ENCODE peak calls at places on chromosomes 7 and 10, in six cellular contexts. Y is esophagus muscularis mucosa, L is sigmoid colon, A is IMR-90, C is ovary, Z is OCI-LY7. R is an unnamed sample.

GRCh38 chr10:112353046-112353445 is 20.9 kb upstream of the ACSL5 start:
- DNase-seq in Y (no peak), Z (no peak), A (no peak), L (no peak), C (no peak), R (no peak)

GRCh38 chr7:139118803-139119485 is 9.4 kb upstream of the ZC3HAV1 start:
- DNase-seq in A (peak), Y (no peak), L (no peak), C (no peak), Z (peak), R (no peak)

GRCh38 chr10:103710490-103710889 is 144.9 kb downstream of the SH3PXD2A start:
- DNase-seq in Z (no peak), L (no peak), Y (no peak), A (no peak), C (no peak), R (no peak)

GRCh38 chr10:11525503-11525902 is 85.9 kb downstream of the USP6NL start:
- DNase-seq in A (peak), Y (no peak), C (peak), Z (no peak), L (peak), R (no peak)

GRCh38 chr10:72083234-72084093 is 4.9 kb downstream of the SPOCK2 start:
- DNase-seq in C (no peak), Y (no peak), L (peak), Z (no peak), A (no peak), R (no peak)

GRCh38 chr10:16828731-16829175 is 11.5 kb upstream of the RSU1 start:
- DNase-seq in C (peak), L (no peak), Z (no peak), Y (no peak), A (peak), R (no peak)

GRCh38 chr7:158043461-158044155 is 544.0 kb downstream of the PTPRN2 start:
- DNase-seq in Z (no peak), A (no peak), C (no peak), L (peak), Y (no peak), R (no peak)

GRCh38 chr10:127964644-127965043 is 57.7 kb downstream of the PTPRE start:
- DNase-seq in C (no peak), L (no peak), Z (no peak), A (no peak), Y (no peak), R (no peak)

GRCh38 chr7:113083132-113083833 is 3.3 kb downstream of the GPR85 start:
- DNase-seq in Z (no peak), Y (no peak), A (no peak), L (no peak), C (no peak), R (no peak)

GRCh38 chr7:132255898-132256297 is 320.4 kb downstream of the PLXNA4 start:
- DNase-seq in A (no peak), Z (no peak), C (no peak), L (no peak), Y (no peak), R (no peak)

GRCh38 chr10:38143587-38143986 is 49.5 kb downstream of the ZNF37A start:
- DNase-seq in L (no peak), A (peak), Z (no peak), Y (no peak), C (no peak), R (no peak)

GRCh38 chr10:118238573-118239240 is 103.4 kb downstream of the FAM204A start:
- DNase-seq in Z (no peak), L (no peak), A (peak), C (no peak), Y (peak), R (no peak)

GRCh38 chr7:50216626-50217025 is 87.9 kb upstream of the IKZF1 start:
- DNase-seq in Z (no peak), L (no peak), C (no peak), A (no peak), Y (peak), R (no peak)

GRCh38 chr7:36961097-36961496 is 236.8 kb upstream of the AOAH start:
- DNase-seq in Y (no peak), L (no peak), C (no peak), Z (no peak), A (no peak), R (no peak)

GRCh38 chr10:17029581-17030271 is 99.9 kb downstream of the CUBN start:
- DNase-seq in C (peak), Z (no peak), Y (peak), A (peak), L (peak), R (peak)

GRCh38 chr10:11823122-11823988 is at the start of gene PROSER2:
- DNase-seq in A (peak), Y (no peak), C (peak), L (no peak), Z (no peak), R (no peak)

GRCh38 chr7:156113733-156114132 is 301.5 kb upstream of the SHH start:
- DNase-seq in L (no peak), A (no peak), C (no peak), Y (no peak), Z (no peak), R (no peak)

GRCh38 chr7:29651467-29651866 is 87.8 kb downstream of the PRR15 start:
- DNase-seq in L (no peak), A (no peak), Y (no peak), Z (no peak), C (no peak), R (no peak)

GRCh38 chr7:32477649-32477980 is 12.6 kb downstream of the LSM5 start:
- DNase-seq in C (no peak), Y (no peak), L (no peak), Z (no peak), A (no peak), R (no peak)

GRCh38 chr7:27890205-27890849 is 150.4 kb downstream of the TAX1BP1 start:
- DNase-seq in L (no peak), A (no peak), C (no peak), Z (no peak), Y (no peak), R (no peak)

GRCh38 chr7:76356823-76357222 is 2.0 kb downstream of the YWHAG start:
- DNase-seq in Z (peak), C (no peak), L (peak), Y (no peak), A (peak), R (no peak)

GRCh38 chr10:103882285-103883007 is 27.1 kb upstream of the SH3PXD2A start:
- DNase-seq in C (no peak), A (no peak), Z (no peak), Y (no peak), L (no peak), R (no peak)

GRCh38 chr7:148060724-148061123 is 529.8 kb upstream of the C7orf33 start:
- DNase-seq in L (no peak), Z (no peak), A (no peak), C (no peak), Y (no peak), R (no peak)

GRCh38 chr10:78121801-78122200 is 88.1 kb downstream of the RPS24 start:
- DNase-seq in A (no peak), L (no peak), C (no peak), Y (no peak), Z (no peak), R (no peak)

GRCh38 chr7:129792721-129793120 is 160.0 kb downstream of the UBE2H start:
- DNase-seq in L (no peak), A (no peak), Z (no peak), C (no peak), Y (no peak), R (no peak)

GRCh38 chr7:155497149-155497901 is 39.4 kb downstream of the EN2 start:
- DNase-seq in Z (no peak), C (no peak), A (no peak), L (no peak), Y (no peak), R (no peak)

GRCh38 chr10:72274730-72275350 is 1.1 kb downstream of the DDIT4 start:
- DNase-seq in C (peak), Y (no peak), A (peak), L (peak), Z (peak), R (no peak)

GRCh38 chr7:37709631-37710509 is 26.3 kb downstream of the GPR141 start:
- DNase-seq in Y (no peak), A (no peak), Z (no peak), L (no peak), C (no peak), R (no peak)

GRCh38 chr10:72483452-72483851 is 128.7 kb upstream of the DNAJB12 start:
- DNase-seq in Z (no peak), L (no peak), A (no peak), Y (no peak), C (no peak), R (peak)

GRCh38 chr10:24209421-24209770 is 458 bp downstream of the KIAA1217 start:
- DNase-seq in A (peak), L (no peak), C (no peak), Z (no peak), Y (no peak), R (no peak)

GRCh38 chr7:3157541-3158287 is 114.0 kb upstream of the CARD11 start:
- DNase-seq in C (no peak), A (peak), Z (no peak), Y (no peak), L (peak), R (peak)

GRCh38 chr10:27197980-27198645 is 42.5 kb downstream of the ACBD5 start:
- DNase-seq in Y (no peak), A (peak), C (no peak), L (no peak), Z (no peak), R (no peak)

GRCh38 chr10:99344715-99345114 is 15.6 kb downstream of the CNNM1 start:
- DNase-seq in Z (no peak), C (no peak), L (no peak), A (no peak), Y (no peak), R (no peak)

GRCh38 chr7:103989785-103990775 is 622 bp upstream of the RELN start:
- DNase-seq in Y (no peak), Z (no peak), A (peak), L (no peak), C (no peak), R (peak)

GRCh38 chr7:127391591-127392181 is 822 bp downstream of the ZNF800 start:
- DNase-seq in L (no peak), Y (no peak), A (peak), C (no peak), Z (peak), R (no peak)

GRCh38 chr10:23361665-23362064 is 17.1 kb upstream of the C10orf67 start:
- DNase-seq in C (no peak), Z (no peak), L (no peak), A (no peak), Y (no peak), R (no peak)

GRCh38 chr10:35075228-35075627 is 14.9 kb downstream of the CUL2 start:
- DNase-seq in A (no peak), C (no peak), Y (no peak), L (no peak), Z (no peak), R (no peak)

GRCh38 chr10:101021692-101022251 is 9.2 kb downstream of the PDZD7 start:
- DNase-seq in C (no peak), Y (no peak), Z (no peak), L (no peak), A (no peak), R (no peak)

GRCh38 chr10:58573970-58574538 is 61.4 kb downstream of the BICC1 start:
- DNase-seq in C (no peak), Y (no peak), Z (no peak), A (no peak), L (no peak), R (no peak)

GRCh38 chr10:58576736-58577366 is 64.2 kb downstream of the BICC1 start:
- DNase-seq in L (no peak), C (no peak), A (no peak), Y (no peak), Z (no peak), R (no peak)

GRCh38 chr10:58578366-58578765 is 65.7 kb downstream of the BICC1 start:
- DNase-seq in C (no peak), L (no peak), Y (no peak), Z (no peak), A (no peak), R (no peak)

GRCh38 chr10:58579011-58579655 is 66.5 kb downstream of the BICC1 start:
- DNase-seq in Y (no peak), L (no peak), Z (no peak), A (no peak), C (no peak), R (no peak)

DNA sequence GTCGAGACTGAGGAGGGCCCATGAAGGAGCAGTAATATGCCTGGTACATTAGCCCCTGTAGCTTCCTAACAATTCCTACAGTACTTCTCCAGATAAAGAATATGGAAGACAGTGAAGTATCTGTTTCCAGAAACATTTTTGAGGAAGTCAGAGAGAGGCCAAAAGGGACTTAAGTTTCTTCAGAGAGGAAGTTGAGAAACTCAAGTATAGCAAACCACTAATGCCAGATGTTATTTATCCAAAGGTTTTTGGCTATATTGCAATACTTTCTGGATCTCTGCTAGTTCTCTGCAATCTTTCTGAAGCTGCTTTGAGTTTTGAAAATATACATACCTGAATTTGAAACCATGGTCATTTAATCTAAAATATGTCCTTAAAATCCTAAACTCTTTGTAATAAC is 64.7 kb downstream of the BICC1 start:
- DNase-seq in Y (no peak), L (no peak), Z (no peak), A (peak), C (no peak), R (peak)
- H3K4me3 ChIP-seq in Y (no peak), L (no peak), Z (no peak), A (no peak), C (no peak), R (no peak)

GRCh38 chr7:135240446-135240845 is 6.8 kb downstream of the STRA8 start:
- DNase-seq in Z (no peak), Y (no peak), L (no peak), A (no peak), C (no peak), R (no peak)

GRCh38 chr7:135236727-135237126 is 3.1 kb downstream of the STRA8 start:
- DNase-seq in Y (no peak), L (no peak), A (no peak), Z (peak), C (no peak), R (no peak)

GRCh38 chr7:135239263-135239662 is 5.6 kb downstream of the STRA8 start:
- DNase-seq in C (no peak), Y (peak), L (no peak), Z (no peak), A (no peak), R (no peak)

GRCh38 chr7:135235841-135236240 is 2.2 kb downstream of the STRA8 start:
- DNase-seq in A (no peak), Y (no peak), C (no peak), L (no peak), Z (no peak), R (no peak)

DNA sequence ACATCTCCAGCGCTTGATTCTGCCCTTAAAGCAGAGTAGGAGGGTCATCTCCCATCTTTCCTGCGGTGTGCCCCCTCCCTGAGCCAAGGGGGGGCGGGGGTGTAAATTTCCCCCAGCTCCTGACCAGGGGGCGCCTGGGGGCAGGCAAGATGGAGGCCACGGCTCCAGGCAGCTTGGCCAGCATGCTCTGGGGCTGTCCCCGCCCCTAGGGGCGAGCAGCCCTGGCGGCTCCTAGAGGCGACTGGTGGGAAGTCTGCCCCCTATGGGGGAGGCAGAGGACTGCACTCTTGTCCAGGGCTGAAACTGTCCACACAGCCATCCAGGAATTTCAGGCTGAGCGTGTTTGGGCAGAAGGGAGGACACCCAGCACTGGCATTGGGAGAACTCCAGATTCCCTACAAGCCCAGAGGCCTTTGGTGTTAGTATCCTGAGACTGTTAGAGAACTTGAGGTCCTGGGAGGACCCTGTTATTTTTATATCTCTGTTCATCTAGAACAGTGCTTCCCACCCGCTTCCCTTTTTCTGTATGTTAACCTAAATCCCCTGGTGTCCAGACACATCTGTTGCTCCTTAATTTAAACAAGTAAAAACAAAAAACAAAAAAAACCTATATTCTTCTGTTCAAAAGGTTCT is 4.6 kb downstream of the STRA8 start:
- DNase-seq in C (no peak), Y (peak), A (no peak), Z (peak), L (no peak), R (no peak)
- TF ChIP-seq CTCF in C (no peak), Y (no peak), A (peak), Z (peak), L (no peak), R (peak)

GRCh38 chr7:64887756-64888508 is 15.1 kb upstream of the ZNF273 start:
- DNase-seq in Y (peak), L (peak), Z (peak), A (no peak), C (peak), R (no peak)
- H3K4me3 ChIP-seq in Y (peak), L (peak), Z (no peak), A (no peak), C (peak), R (no peak)

DNA sequence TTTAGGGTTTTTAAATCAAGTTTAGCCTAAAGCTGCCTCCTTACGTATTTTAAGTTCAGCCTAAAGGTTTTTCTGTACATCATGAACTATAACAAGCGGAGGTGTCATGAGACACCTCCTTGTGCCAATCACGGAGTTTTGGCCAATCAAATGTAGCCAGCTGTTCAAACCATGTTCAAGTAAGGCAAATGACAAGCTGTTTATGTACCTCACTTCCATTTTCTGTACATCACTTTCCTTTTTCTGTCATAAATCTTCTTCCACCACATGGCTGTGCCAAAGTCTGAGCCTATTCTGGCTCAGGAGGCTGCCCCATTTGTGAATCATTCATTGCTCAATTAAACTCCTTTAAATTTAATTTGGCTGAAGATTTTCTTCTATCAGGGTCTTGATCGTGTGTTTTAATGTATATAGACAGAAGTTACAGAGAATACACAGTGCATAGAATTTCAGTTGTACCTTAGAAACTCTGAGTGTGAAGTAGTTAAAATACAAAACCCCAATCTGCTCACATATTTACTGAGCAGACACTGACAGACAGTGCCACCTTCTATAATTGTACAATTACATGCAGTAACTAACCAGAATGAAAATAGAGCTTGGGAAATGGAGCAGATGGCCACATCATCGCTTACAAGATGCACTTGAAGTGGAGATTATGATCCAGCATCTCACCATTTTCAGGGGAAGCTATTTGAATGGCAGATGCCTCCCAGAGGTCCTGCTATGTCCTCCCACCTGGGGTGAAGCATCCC is 76.9 kb upstream of the LANCL2 start:
- DNase-seq in L (no peak), Y (no peak), C (no peak), A (no peak), Z (no peak), R (no peak)
- TF ChIP-seq CTCF in L (no peak), Y (no peak), C (no peak), A (no peak), Z (no peak), R (no peak)

DNA sequence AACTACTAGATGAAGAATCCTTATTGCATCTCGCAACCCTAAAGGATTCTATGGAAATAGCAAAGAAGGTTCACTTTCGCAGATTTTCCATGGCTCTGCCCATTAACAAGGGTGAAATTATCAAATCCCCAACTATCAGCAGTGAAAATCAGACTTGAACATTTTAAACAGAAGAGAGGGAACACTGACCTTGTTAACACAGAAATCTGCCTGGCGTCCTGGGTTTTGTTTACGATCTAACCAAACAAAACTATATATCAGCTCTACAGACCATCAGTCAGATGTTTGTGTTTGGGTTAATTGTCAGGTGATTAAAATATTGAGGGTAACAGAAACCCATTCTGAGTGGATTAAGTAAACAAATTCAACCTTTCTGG is 1.9 kb downstream of the CTTNBP2 start:
- DNase-seq in Y (no peak), C (no peak), Z (no peak), A (no peak), L (no peak), R (no peak)
- H3K4me3 ChIP-seq in Y (peak), C (peak), Z (no peak), A (peak), L (no peak), R (peak)

DNA sequence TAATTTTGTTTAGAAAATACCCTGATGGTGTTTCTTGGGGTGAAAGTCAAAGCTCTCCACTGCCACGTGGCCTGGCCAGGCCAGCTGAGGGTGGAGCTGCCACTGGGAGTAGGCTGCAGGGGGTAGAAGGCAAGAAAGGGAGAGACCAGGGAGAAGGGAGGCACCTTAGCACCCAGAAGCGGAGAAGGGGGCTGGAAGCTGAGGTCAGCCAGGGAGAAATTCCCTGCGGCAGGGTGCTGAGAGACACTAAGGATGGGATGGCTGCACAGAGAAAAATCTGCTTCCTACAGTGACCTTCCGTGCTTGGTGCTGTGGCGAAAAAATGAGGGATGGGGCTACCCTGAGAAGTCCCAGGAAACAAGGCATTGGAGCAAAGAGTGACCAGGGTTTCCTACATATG is 143.7 kb downstream of the SLIT1 start:
- DNase-seq in A (no peak), Y (no peak), L (no peak), C (no peak), Z (no peak), R (no peak)
- TF ChIP-seq CTCF in A (no peak), Y (no peak), L (no peak), C (no peak), Z (no peak), R (no peak)